ENCODE peak calls at places on chromosomes 2 and 18, in ten cellular contexts. One of them, this sample, is unnamed.

GRCh38 chr18:79798346-79798998 is 734 bp downstream of the KCNG2 start:
- DNase-seq in OCI-LY7: no peak
- DNase-seq in fibroblast of pulmonary artery: no peak
- DNase-seq in A673: no peak
- DNase-seq in endodermal cell: peak; percentile 68
- DNase-seq in PC-9: no peak
- DNase-seq in astrocyte of the spinal cord: no peak
- DNase-seq in lower lobe of right lung: no peak
- DNase-seq in lower leg skin: no peak
- DNase-seq in ovary: no peak
- DNase-seq in this sample: no peak

GRCh38 chr18:22709288-22710060 is 223.7 kb upstream of the RBBP8 start:
- DNase-seq in ovary: peak; percentile 37
- DNase-seq in lower leg skin: no peak
- DNase-seq in A673: no peak
- DNase-seq in lower lobe of right lung: no peak
- DNase-seq in fibroblast of pulmonary artery: peak; percentile 49
- DNase-seq in astrocyte of the spinal cord: no peak
- DNase-seq in endodermal cell: no peak
- DNase-seq in PC-9: no peak
- DNase-seq in OCI-LY7: no peak
- DNase-seq in this sample: no peak

GRCh38 chr2:221106241-221106640 is 465.9 kb downstream of the EPHA4 start:
- DNase-seq in A673: no peak
- DNase-seq in PC-9: no peak
- DNase-seq in ovary: no peak
- DNase-seq in endodermal cell: no peak
- DNase-seq in astrocyte of the spinal cord: no peak
- DNase-seq in lower lobe of right lung: no peak
- DNase-seq in OCI-LY7: no peak
- DNase-seq in fibroblast of pulmonary artery: no peak
- DNase-seq in lower leg skin: no peak
- DNase-seq in this sample: no peak

GRCh38 chr2:15766911-15767597 is 173.3 kb upstream of the MYCN start:
- DNase-seq in endodermal cell: no peak
- DNase-seq in OCI-LY7: no peak
- DNase-seq in fibroblast of pulmonary artery: no peak
- DNase-seq in ovary: no peak
- DNase-seq in lower leg skin: peak; percentile 42
- DNase-seq in lower lobe of right lung: no peak
- DNase-seq in A673: no peak
- DNase-seq in PC-9: no peak
- DNase-seq in astrocyte of the spinal cord: no peak
- DNase-seq in this sample: no peak

GRCh38 chr2:230643576-230644291 is 68.9 kb upstream of the CAB39 start:
- DNase-seq in endodermal cell: peak; percentile 32
- DNase-seq in OCI-LY7: peak; percentile 36
- DNase-seq in lower leg skin: peak; percentile 87
- DNase-seq in lower lobe of right lung: peak; percentile 80
- DNase-seq in fibroblast of pulmonary artery: peak; percentile 12
- DNase-seq in astrocyte of the spinal cord: no peak
- DNase-seq in A673: no peak
- DNase-seq in PC-9: no peak
- DNase-seq in ovary: no peak
- DNase-seq in this sample: no peak

GRCh38 chr18:55779711-55780590 is 192.0 kb upstream of the TCF4 start:
- DNase-seq in OCI-LY7: peak; percentile 5
- DNase-seq in ovary: peak; percentile 43
- DNase-seq in lower lobe of right lung: peak; percentile 49
- DNase-seq in endodermal cell: peak; percentile 78
- DNase-seq in astrocyte of the spinal cord: peak; percentile 19
- DNase-seq in PC-9: no peak
- DNase-seq in fibroblast of pulmonary artery: peak; percentile 54
- DNase-seq in lower leg skin: peak; percentile 90
- DNase-seq in A673: peak; percentile 68
- DNase-seq in this sample: no peak

GRCh38 chr2:152336103-152336853 is 1.3 kb downstream of the FMNL2 start:
- DNase-seq in lower lobe of right lung: peak; percentile 72
- DNase-seq in A673: peak; percentile 57
- DNase-seq in PC-9: peak; percentile 41
- DNase-seq in endodermal cell: peak; percentile 80
- DNase-seq in OCI-LY7: no peak
- DNase-seq in lower leg skin: peak; percentile 93
- DNase-seq in fibroblast of pulmonary artery: peak; percentile 51
- DNase-seq in ovary: peak; percentile 67
- DNase-seq in astrocyte of the spinal cord: peak; percentile 55
- DNase-seq in this sample: peak; percentile 55

GRCh38 chr18:32899819-32900218 is 127.0 kb upstream of the KLHL14 start:
- DNase-seq in ovary: no peak
- DNase-seq in endodermal cell: no peak
- DNase-seq in lower leg skin: no peak
- DNase-seq in astrocyte of the spinal cord: no peak
- DNase-seq in A673: no peak
- DNase-seq in lower lobe of right lung: no peak
- DNase-seq in OCI-LY7: peak; percentile 20
- DNase-seq in fibroblast of pulmonary artery: peak; percentile 13
- DNase-seq in PC-9: no peak
- DNase-seq in this sample: no peak

GRCh38 chr18:77879829-77880228 is 630.2 kb downstream of the GALR1 start:
- DNase-seq in lower lobe of right lung: no peak
- DNase-seq in endodermal cell: no peak
- DNase-seq in fibroblast of pulmonary artery: no peak
- DNase-seq in ovary: no peak
- DNase-seq in A673: no peak
- DNase-seq in lower leg skin: no peak
- DNase-seq in astrocyte of the spinal cord: no peak
- DNase-seq in PC-9: no peak
- DNase-seq in OCI-LY7: no peak
- DNase-seq in this sample: no peak

GRCh38 chr18:51275712-51276473 is 78.4 kb upstream of the MEX3C start:
- DNase-seq in lower leg skin: no peak
- DNase-seq in endodermal cell: peak; percentile 52
- DNase-seq in OCI-LY7: no peak
- DNase-seq in astrocyte of the spinal cord: peak; percentile 34
- DNase-seq in A673: peak; percentile 69
- DNase-seq in ovary: peak; percentile 46
- DNase-seq in fibroblast of pulmonary artery: peak; percentile 50
- DNase-seq in lower lobe of right lung: no peak
- DNase-seq in PC-9: no peak
- DNase-seq in this sample: no peak

GRCh38 chr2:54722641-54723299 is 692 bp upstream of the EML6 start:
- DNase-seq in endodermal cell: no peak
- DNase-seq in fibroblast of pulmonary artery: peak; percentile 73
- DNase-seq in lower lobe of right lung: no peak
- DNase-seq in PC-9: peak; percentile 48
- DNase-seq in ovary: no peak
- DNase-seq in A673: no peak
- DNase-seq in astrocyte of the spinal cord: peak; percentile 17
- DNase-seq in lower leg skin: no peak
- DNase-seq in OCI-LY7: peak; percentile 35
- DNase-seq in this sample: peak; percentile 16

GRCh38 chr2:219197388-219197787 is 9.2 kb upstream of the ZFAND2B start:
- DNase-seq in OCI-LY7: no peak
- DNase-seq in endodermal cell: no peak
- DNase-seq in ovary: no peak
- DNase-seq in A673: no peak
- DNase-seq in astrocyte of the spinal cord: no peak
- DNase-seq in lower lobe of right lung: no peak
- DNase-seq in fibroblast of pulmonary artery: no peak
- DNase-seq in lower leg skin: peak; percentile 10
- DNase-seq in PC-9: no peak
- DNase-seq in this sample: no peak

GRCh38 chr18:65659912-65660311 is 90.9 kb upstream of the CDH7 start:
- DNase-seq in lower leg skin: no peak
- DNase-seq in PC-9: peak; percentile 90
- DNase-seq in A673: no peak
- DNase-seq in astrocyte of the spinal cord: no peak
- DNase-seq in fibroblast of pulmonary artery: no peak
- DNase-seq in endodermal cell: no peak
- DNase-seq in lower lobe of right lung: no peak
- DNase-seq in OCI-LY7: no peak
- DNase-seq in ovary: no peak
- DNase-seq in this sample: no peak

DNA sequence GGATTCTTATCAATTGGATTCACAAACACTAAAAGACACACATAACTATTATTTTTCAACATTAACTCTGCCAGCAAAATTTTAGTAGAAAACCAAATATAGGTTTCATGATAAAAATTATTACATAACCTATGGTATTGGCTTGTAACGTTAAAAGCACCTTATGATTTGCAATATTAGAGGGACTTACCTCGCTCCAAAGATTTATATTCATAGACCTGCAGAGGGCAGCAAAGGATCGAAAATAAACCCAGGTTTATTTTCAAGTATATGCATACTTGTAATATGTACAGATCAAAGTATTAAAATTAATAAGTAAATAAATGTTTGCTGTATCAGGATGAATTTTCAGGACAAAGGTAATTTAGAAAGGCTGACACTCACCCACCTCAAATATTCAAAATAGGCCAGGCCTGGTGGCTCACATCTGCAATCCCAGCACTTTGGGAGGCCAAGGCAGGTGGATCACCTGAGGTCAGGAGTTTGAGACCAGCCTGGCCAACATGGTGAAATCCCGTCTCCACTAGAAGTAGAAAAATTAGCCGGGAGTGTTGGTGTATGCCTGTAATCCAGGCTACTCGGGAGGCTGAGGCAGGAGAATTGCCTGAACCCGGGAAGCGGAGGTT is 45.3 kb downstream of the LRPPRC start:
- DNase-seq in endodermal cell: no peak
- DNase-seq in astrocyte of the spinal cord: peak; percentile 51
- DNase-seq in fibroblast of pulmonary artery: peak; percentile 61
- DNase-seq in ovary: no peak
- DNase-seq in lower lobe of right lung: no peak
- DNase-seq in OCI-LY7: peak; percentile 56
- DNase-seq in lower leg skin: no peak
- DNase-seq in A673: peak; percentile 62
- DNase-seq in PC-9: peak; percentile 53
- DNase-seq in this sample: no peak
- TF ChIP-seq CTCF in endodermal cell: peak; percentile 71
- TF ChIP-seq CTCF in astrocyte of the spinal cord: peak; percentile 46
- TF ChIP-seq CTCF in fibroblast of pulmonary artery: peak; percentile 44
- TF ChIP-seq CTCF in ovary: no peak
- TF ChIP-seq CTCF in lower lobe of right lung: peak; percentile 30
- TF ChIP-seq CTCF in OCI-LY7: peak; percentile 79
- TF ChIP-seq CTCF in lower leg skin: no peak
- TF ChIP-seq CTCF in A673: peak; percentile 57
- TF ChIP-seq CTCF in PC-9: peak; percentile 70
- TF ChIP-seq CTCF in this sample: peak; percentile 40

GRCh38 chr2:63058149-63058741 is 7.6 kb downstream of the OTX1 start:
- DNase-seq in ovary: no peak
- DNase-seq in fibroblast of pulmonary artery: peak; percentile 32
- DNase-seq in A673: peak; percentile 26
- DNase-seq in astrocyte of the spinal cord: peak; percentile 54
- DNase-seq in endodermal cell: peak; percentile 74
- DNase-seq in PC-9: no peak
- DNase-seq in lower leg skin: no peak
- DNase-seq in OCI-LY7: no peak
- DNase-seq in lower lobe of right lung: no peak
- DNase-seq in this sample: no peak
- H3K4me3 ChIP-seq in ovary: no peak overlapping the region
- H3K4me3 ChIP-seq in fibroblast of pulmonary artery: no peak overlapping the region
- H3K4me3 ChIP-seq in A673: no peak overlapping the region
- H3K4me3 ChIP-seq in astrocyte of the spinal cord: no peak overlapping the region
- H3K4me3 ChIP-seq in endodermal cell: no peak overlapping the region
- H3K4me3 ChIP-seq in PC-9: no peak overlapping the region
- H3K4me3 ChIP-seq in lower leg skin: no peak overlapping the region
- H3K4me3 ChIP-seq in OCI-LY7: no peak overlapping the region
- H3K4me3 ChIP-seq in lower lobe of right lung: peak overlapping the region; percentile 2
- H3K4me3 ChIP-seq in this sample: no peak overlapping the region

GRCh38 chr2:179354739-179355537 is 90.3 kb upstream of the SESTD1 start:
- DNase-seq in lower lobe of right lung: no peak
- DNase-seq in ovary: no peak
- DNase-seq in A673: no peak
- DNase-seq in OCI-LY7: peak; percentile 5
- DNase-seq in fibroblast of pulmonary artery: peak; percentile 33
- DNase-seq in astrocyte of the spinal cord: peak; percentile 30
- DNase-seq in lower leg skin: no peak
- DNase-seq in endodermal cell: no peak
- DNase-seq in PC-9: no peak
- DNase-seq in this sample: no peak
- TF ChIP-seq CTCF in lower lobe of right lung: peak; percentile 10
- TF ChIP-seq CTCF in ovary: no peak
- TF ChIP-seq CTCF in A673: peak; percentile 37
- TF ChIP-seq CTCF in OCI-LY7: peak; percentile 73
- TF ChIP-seq CTCF in fibroblast of pulmonary artery: peak; percentile 53
- TF ChIP-seq CTCF in astrocyte of the spinal cord: peak; percentile 49
- TF ChIP-seq CTCF in lower leg skin: no peak
- TF ChIP-seq CTCF in endodermal cell: peak; percentile 69
- TF ChIP-seq CTCF in PC-9: peak; percentile 72
- TF ChIP-seq CTCF in this sample: peak; percentile 41

GRCh38 chr2:158969717-158970521 is 1.5 kb downstream of the TANC1 start:
- DNase-seq in astrocyte of the spinal cord: peak; percentile 36
- DNase-seq in ovary: peak; percentile 41
- DNase-seq in endodermal cell: peak; percentile 83
- DNase-seq in A673: peak; percentile 24
- DNase-seq in fibroblast of pulmonary artery: peak; percentile 40
- DNase-seq in OCI-LY7: no peak
- DNase-seq in lower lobe of right lung: peak; percentile 54
- DNase-seq in PC-9: peak; percentile 36
- DNase-seq in lower leg skin: no peak
- DNase-seq in this sample: peak; percentile 50

GRCh38 chr2:158970522-158970855 is 2.0 kb downstream of the TANC1 start:
- DNase-seq in A673: no peak
- DNase-seq in OCI-LY7: no peak
- DNase-seq in fibroblast of pulmonary artery: no peak
- DNase-seq in ovary: no peak
- DNase-seq in endodermal cell: no peak
- DNase-seq in lower leg skin: no peak
- DNase-seq in astrocyte of the spinal cord: no peak
- DNase-seq in lower lobe of right lung: no peak
- DNase-seq in PC-9: peak; percentile 53
- DNase-seq in this sample: no peak

GRCh38 chr2:158973511-158973956 is 5.1 kb downstream of the TANC1 start:
- DNase-seq in OCI-LY7: no peak
- DNase-seq in lower leg skin: no peak
- DNase-seq in A673: peak; percentile 28
- DNase-seq in astrocyte of the spinal cord: peak; percentile 54
- DNase-seq in lower lobe of right lung: no peak
- DNase-seq in endodermal cell: no peak
- DNase-seq in PC-9: no peak
- DNase-seq in fibroblast of pulmonary artery: no peak
- DNase-seq in ovary: no peak
- DNase-seq in this sample: no peak

GRCh38 chr2:158975271-158975921 is 7.0 kb downstream of the TANC1 start:
- DNase-seq in PC-9: no peak
- DNase-seq in A673: no peak
- DNase-seq in ovary: no peak
- DNase-seq in lower leg skin: no peak
- DNase-seq in lower lobe of right lung: no peak
- DNase-seq in OCI-LY7: no peak
- DNase-seq in fibroblast of pulmonary artery: no peak
- DNase-seq in astrocyte of the spinal cord: no peak
- DNase-seq in endodermal cell: no peak
- DNase-seq in this sample: no peak

GRCh38 chr2:158973111-158973510 is 4.7 kb downstream of the TANC1 start:
- DNase-seq in astrocyte of the spinal cord: no peak
- DNase-seq in OCI-LY7: no peak
- DNase-seq in lower lobe of right lung: no peak
- DNase-seq in A673: no peak
- DNase-seq in ovary: no peak
- DNase-seq in fibroblast of pulmonary artery: no peak
- DNase-seq in endodermal cell: no peak
- DNase-seq in PC-9: peak; percentile 47
- DNase-seq in lower leg skin: no peak
- DNase-seq in this sample: no peak
- H3K4me3 ChIP-seq in astrocyte of the spinal cord: no peak overlapping the region
- H3K4me3 ChIP-seq in OCI-LY7: no peak overlapping the region
- H3K4me3 ChIP-seq in lower lobe of right lung: no peak overlapping the region
- H3K4me3 ChIP-seq in A673: no peak overlapping the region
- H3K4me3 ChIP-seq in ovary: no peak overlapping the region
- H3K4me3 ChIP-seq in fibroblast of pulmonary artery: no peak overlapping the region
- H3K4me3 ChIP-seq in endodermal cell: no peak overlapping the region
- H3K4me3 ChIP-seq in PC-9: no peak overlapping the region
- H3K4me3 ChIP-seq in lower leg skin: no peak overlapping the region
- H3K4me3 ChIP-seq in this sample: no peak overlapping the region